ENCODE peak calls at places on chromosomes 7 and 10, in seven cellular contexts. One of them, this sample, is unnamed.

GRCh38 chr7:39321909-39322498 is 244.2 kb upstream of the YAE1 start:
- DNase-seq in K562: no peak
- DNase-seq in IMR-90: no peak
- DNase-seq in GM12878: no peak
- DNase-seq in H1: no peak
- DNase-seq in A549: no peak
- DNase-seq in HCT116: no peak
- DNase-seq in this sample: no peak

GRCh38 chr10:132812544-132812943 is 26.6 kb upstream of the NKX6-2 start:
- DNase-seq in K562: no peak
- DNase-seq in A549: no peak
- DNase-seq in GM12878: no peak
- DNase-seq in H1: no peak
- DNase-seq in IMR-90: no peak
- DNase-seq in HCT116: no peak
- DNase-seq in this sample: no peak

GRCh38 chr10:81534991-81535390 is 340.0 kb upstream of the NRG3 start:
- DNase-seq in K562: no peak
- DNase-seq in H1: no peak
- DNase-seq in A549: no peak
- DNase-seq in IMR-90: no peak
- DNase-seq in HCT116: no peak
- DNase-seq in GM12878: no peak
- DNase-seq in this sample: no peak

GRCh38 chr7:1922071-1922869 is 252.2 kb downstream of the ELFN1 start:
- DNase-seq in K562: no peak
- DNase-seq in HCT116: no peak
- DNase-seq in A549: no peak
- DNase-seq in IMR-90: peak; percentile 17
- DNase-seq in H1: no peak
- DNase-seq in GM12878: no peak
- DNase-seq in this sample: no peak

GRCh38 chr7:87627634-87627994 is 584 bp upstream of the RUNDC3B start:
- DNase-seq in K562: no peak
- DNase-seq in HCT116: no peak
- DNase-seq in IMR-90: no peak
- DNase-seq in GM12878: no peak
- DNase-seq in H1: peak; percentile 65
- DNase-seq in A549: peak; percentile 7
- DNase-seq in this sample: no peak

GRCh38 chr10:60175418-60175817 is 214.3 kb downstream of the ANK3 start:
- DNase-seq in IMR-90: peak; percentile 12
- DNase-seq in A549: peak; percentile 12
- DNase-seq in K562: peak; percentile 8
- DNase-seq in H1: no peak
- DNase-seq in GM12878: no peak
- DNase-seq in HCT116: no peak
- DNase-seq in this sample: no peak

GRCh38 chr10:129888784-129889616 is 75.1 kb downstream of the EBF3 start:
- DNase-seq in IMR-90: peak; percentile 15
- DNase-seq in HCT116: no peak
- DNase-seq in GM12878: no peak
- DNase-seq in K562: peak; percentile 30
- DNase-seq in A549: peak; percentile 42
- DNase-seq in H1: peak; percentile 93
- DNase-seq in this sample: no peak

GRCh38 chr7:51029586-51030230 is 247.0 kb upstream of the GRB10 start:
- DNase-seq in A549: no peak
- DNase-seq in GM12878: no peak
- DNase-seq in IMR-90: peak; percentile 92
- DNase-seq in K562: no peak
- DNase-seq in HCT116: no peak
- DNase-seq in H1: no peak
- DNase-seq in this sample: no peak

GRCh38 chr10:30687698-30688213 is 58.2 kb upstream of the LYZL2 start:
- DNase-seq in GM12878: no peak
- DNase-seq in HCT116: peak; percentile 54
- DNase-seq in H1: peak; percentile 97
- DNase-seq in IMR-90: peak; percentile 68
- DNase-seq in K562: peak; percentile 79
- DNase-seq in A549: peak; percentile 83
- DNase-seq in this sample: peak; percentile 40

GRCh38 chr10:129056734-129057689 is 410.0 kb upstream of the MGMT start:
- DNase-seq in K562: no peak
- DNase-seq in H1: no peak
- DNase-seq in GM12878: peak; percentile 7
- DNase-seq in A549: no peak
- DNase-seq in IMR-90: no peak
- DNase-seq in HCT116: no peak
- DNase-seq in this sample: no peak

GRCh38 chr10:24952146-24952700 is at the start of gene PRTFDC1:
- DNase-seq in A549: peak; percentile 48
- DNase-seq in HCT116: no peak
- DNase-seq in K562: peak; percentile 56
- DNase-seq in IMR-90: no peak
- DNase-seq in GM12878: no peak
- DNase-seq in H1: peak; percentile 83
- DNase-seq in this sample: no peak

GRCh38 chr10:3469639-3470020 is 297.0 kb upstream of the PITRM1 start:
- DNase-seq in K562: no peak
- DNase-seq in A549: no peak
- DNase-seq in HCT116: no peak
- DNase-seq in IMR-90: no peak
- DNase-seq in H1: no peak
- DNase-seq in GM12878: no peak
- DNase-seq in this sample: no peak

GRCh38 chr7:44194069-44194468 is 4.8 kb upstream of the GCK start:
- DNase-seq in K562: peak; percentile 67
- DNase-seq in A549: no peak
- DNase-seq in GM12878: no peak
- DNase-seq in H1: no peak
- DNase-seq in IMR-90: peak; percentile 33
- DNase-seq in HCT116: no peak
- DNase-seq in this sample: no peak

GRCh38 chr7:14219125-14219524 is 229.7 kb upstream of the ETV1 start:
- DNase-seq in IMR-90: no peak
- DNase-seq in GM12878: no peak
- DNase-seq in HCT116: no peak
- DNase-seq in K562: no peak
- DNase-seq in H1: no peak
- DNase-seq in A549: no peak
- DNase-seq in this sample: no peak

DNA sequence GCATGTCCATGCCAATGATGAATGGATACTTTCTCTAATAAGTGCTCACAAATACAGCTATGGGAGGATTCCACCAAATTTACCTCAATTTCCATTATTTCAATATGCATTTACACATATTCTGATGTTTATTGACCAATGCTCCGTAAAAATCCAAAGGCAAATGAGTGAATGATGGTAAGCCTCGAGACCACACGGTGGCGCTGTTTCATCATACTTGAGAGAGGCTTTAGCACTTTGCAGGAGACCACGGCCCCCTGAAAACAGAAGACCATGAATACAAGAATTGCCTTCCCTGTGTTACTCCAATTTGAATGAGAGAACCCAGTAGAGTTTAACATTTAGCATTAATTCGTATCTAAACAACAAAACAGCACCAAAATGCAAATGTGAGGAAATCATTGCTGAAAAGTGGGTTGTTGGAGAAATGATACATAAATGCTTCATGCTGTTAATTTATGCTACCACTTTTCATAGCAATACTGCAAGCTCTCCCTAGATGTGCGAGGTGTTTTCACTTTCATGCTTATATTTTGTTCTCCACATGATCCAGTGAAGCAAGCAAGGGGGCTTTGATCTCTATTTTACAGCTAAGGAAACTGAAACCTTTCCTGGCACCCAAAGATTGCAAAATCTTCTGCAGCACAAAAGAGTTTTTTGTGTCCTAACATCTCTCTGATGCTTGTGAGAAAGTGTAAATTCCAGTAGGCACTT is 35.4 kb downstream of the TRIL start:
- DNase-seq in IMR-90: peak; percentile 75
- DNase-seq in H1: peak; percentile 74
- DNase-seq in A549: peak; percentile 73
- DNase-seq in K562: peak; percentile 76
- DNase-seq in GM12878: no peak
- DNase-seq in HCT116: peak; percentile 72
- DNase-seq in this sample: peak; percentile 82
- TF ChIP-seq CEBPB in IMR-90: peak; percentile 23
- TF ChIP-seq CEBPB in H1: peak; percentile 23
- TF ChIP-seq CEBPB in A549: no peak
- TF ChIP-seq CEBPB in K562: no peak
- TF ChIP-seq CEBPB in GM12878: no peak
- TF ChIP-seq CEBPB in HCT116: no peak
- TF ChIP-seq CEBPB in this sample: peak; percentile 64

GRCh38 chr10:124384591-124385190 is 34.0 kb downstream of the OAT start:
- DNase-seq in HCT116: no peak
- DNase-seq in H1: no peak
- DNase-seq in GM12878: no peak
- DNase-seq in IMR-90: no peak
- DNase-seq in K562: no peak
- DNase-seq in A549: no peak
- DNase-seq in this sample: no peak

GRCh38 chr10:124387078-124387874 is 31.4 kb downstream of the OAT start:
- DNase-seq in GM12878: no peak
- DNase-seq in IMR-90: no peak
- DNase-seq in H1: no peak
- DNase-seq in K562: no peak
- DNase-seq in HCT116: no peak
- DNase-seq in A549: peak; percentile 26
- DNase-seq in this sample: no peak

GRCh38 chr10:124386186-124387077 is 32.3 kb downstream of the OAT start:
- DNase-seq in A549: no peak
- DNase-seq in K562: no peak
- DNase-seq in IMR-90: no peak
- DNase-seq in H1: no peak
- DNase-seq in HCT116: no peak
- DNase-seq in GM12878: no peak
- DNase-seq in this sample: no peak

GRCh38 chr10:124384142-124384541 is 34.6 kb downstream of the OAT start:
- DNase-seq in K562: no peak
- DNase-seq in IMR-90: no peak
- DNase-seq in HCT116: no peak
- DNase-seq in A549: no peak
- DNase-seq in H1: no peak
- DNase-seq in GM12878: no peak
- DNase-seq in this sample: no peak

DNA sequence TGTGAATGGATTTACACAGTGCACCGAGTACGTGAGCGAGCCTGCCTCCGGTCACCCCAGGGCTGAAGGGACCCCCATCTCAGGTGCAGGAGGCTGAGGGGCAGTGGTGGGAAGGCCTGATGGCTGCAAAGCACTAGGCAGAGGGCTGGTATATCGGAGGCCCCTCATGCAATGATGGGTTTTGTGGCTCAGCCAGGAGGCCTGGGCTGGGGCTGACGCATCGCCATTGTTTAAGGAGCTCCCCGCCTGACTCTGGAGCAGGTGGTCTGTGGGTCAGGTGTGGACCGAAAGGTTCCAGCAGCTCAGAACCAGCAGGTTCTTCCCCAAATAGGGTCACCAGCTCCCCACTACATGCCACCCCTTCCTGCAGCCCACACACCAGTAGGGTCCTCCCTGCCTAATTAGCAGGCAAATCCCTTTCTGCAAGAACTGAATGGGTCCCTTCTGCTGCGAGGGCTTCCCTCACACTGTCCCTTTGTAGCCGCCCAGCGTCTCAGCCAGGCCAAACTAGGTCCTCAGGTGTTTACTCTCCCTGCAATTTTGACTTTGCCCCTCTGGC is 33.0 kb downstream of the OAT start:
- DNase-seq in H1: no peak
- DNase-seq in K562: no peak
- DNase-seq in A549: no peak
- DNase-seq in HCT116: no peak
- DNase-seq in IMR-90: no peak
- DNase-seq in GM12878: no peak
- DNase-seq in this sample: no peak
- TF ChIP-seq CEBPB in H1: no peak
- TF ChIP-seq CEBPB in K562: no peak
- TF ChIP-seq CEBPB in A549: no peak
- TF ChIP-seq CEBPB in HCT116: no peak
- TF ChIP-seq CEBPB in IMR-90: no peak
- TF ChIP-seq CEBPB in GM12878: no peak
- TF ChIP-seq CEBPB in this sample: no peak

DNA sequence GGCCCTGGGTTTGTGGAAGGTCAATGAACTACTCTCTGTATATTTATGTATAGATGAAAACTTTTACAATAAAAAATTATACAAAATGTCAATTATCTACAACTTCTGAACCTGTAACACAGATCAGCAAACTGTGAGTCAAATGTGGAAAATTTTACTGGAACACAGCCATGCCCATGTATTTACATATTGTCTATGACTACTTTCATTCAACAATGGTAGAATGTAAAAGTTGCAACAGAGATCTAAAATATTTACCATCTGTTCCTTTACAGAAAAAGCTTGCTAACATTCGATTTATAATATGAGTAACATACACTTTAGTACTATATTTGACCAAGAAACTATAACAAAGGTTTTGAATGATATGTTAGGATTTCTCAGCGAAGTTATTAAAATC is 481.6 kb downstream of the PARD3 start:
- DNase-seq in A549: peak; percentile 22
- DNase-seq in IMR-90: peak; percentile 71
- DNase-seq in H1: no peak
- DNase-seq in K562: no peak
- DNase-seq in GM12878: no peak
- DNase-seq in HCT116: no peak
- DNase-seq in this sample: no peak
- TF ChIP-seq CEBPB in A549: no peak
- TF ChIP-seq CEBPB in IMR-90: peak; percentile 58
- TF ChIP-seq CEBPB in H1: no peak
- TF ChIP-seq CEBPB in K562: no peak
- TF ChIP-seq CEBPB in GM12878: no peak
- TF ChIP-seq CEBPB in HCT116: no peak
- TF ChIP-seq CEBPB in this sample: no peak

DNA sequence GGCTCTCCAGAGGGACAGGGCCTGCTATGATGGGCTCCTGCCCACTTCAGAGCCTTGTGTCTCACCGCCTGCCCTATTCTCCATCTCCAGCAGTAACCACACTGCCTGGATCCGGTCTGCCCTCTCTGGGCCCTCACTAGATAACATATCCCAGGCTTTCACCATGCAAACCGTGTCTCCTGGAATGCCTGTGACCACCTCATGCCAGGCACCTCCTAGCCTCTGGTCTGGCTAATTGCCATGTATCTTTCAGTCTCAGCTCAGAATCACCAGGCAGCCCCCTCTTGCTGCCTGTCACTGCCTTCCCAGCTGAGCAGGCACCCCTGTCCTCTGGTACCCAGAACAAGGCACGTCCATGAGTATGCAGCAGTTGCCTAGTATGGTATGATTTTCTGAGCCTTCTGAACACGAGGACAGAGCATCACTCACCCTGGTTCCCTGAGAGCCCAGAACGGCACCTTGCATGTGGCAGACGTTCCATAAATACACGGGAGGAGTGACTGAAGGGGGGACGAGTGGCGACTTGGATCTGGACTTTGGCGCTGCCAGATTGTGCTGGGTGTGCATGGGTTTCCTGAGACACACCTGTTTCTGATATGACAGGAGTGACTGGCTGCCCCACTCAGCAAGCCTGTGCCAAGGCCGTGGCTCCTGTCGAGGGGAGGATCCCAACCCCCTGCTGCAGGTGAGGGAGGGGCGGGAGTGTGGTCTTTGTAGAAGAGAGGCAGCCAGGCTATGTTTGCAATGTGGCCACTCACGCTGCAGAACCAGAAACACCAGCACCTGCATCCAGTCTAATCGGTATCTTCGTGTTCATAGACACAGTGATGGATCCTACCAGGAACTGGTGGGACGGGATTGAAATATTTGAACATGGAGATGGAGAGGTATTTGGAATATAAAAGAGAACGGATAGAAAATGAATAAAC is 95.2 kb downstream of the VOPP1 start:
- DNase-seq in H1: peak; percentile 39
- DNase-seq in A549: no peak
- DNase-seq in GM12878: no peak
- DNase-seq in IMR-90: no peak
- DNase-seq in K562: no peak
- DNase-seq in HCT116: no peak
- DNase-seq in this sample: no peak
- TF ChIP-seq CEBPB in H1: no peak
- TF ChIP-seq CEBPB in A549: no peak
- TF ChIP-seq CEBPB in GM12878: no peak
- TF ChIP-seq CEBPB in IMR-90: no peak
- TF ChIP-seq CEBPB in K562: no peak
- TF ChIP-seq CEBPB in HCT116: no peak
- TF ChIP-seq CEBPB in this sample: no peak

This sample was measured in HepG2.